ENCODE peak calls at places on chromosomes 1 and 21, in six cellular contexts. I is K562, B is GM12878, C is HepG2, W is GM12891, O is H1. D is an unnamed sample.

GRCh38 chr1:82517586-82517985 is 716.9 kb downstream of the ADGRL2 start:
- DNase-seq in I (no peak), B (no peak), C (no peak), W (no peak), O (no peak), D (no peak)

GRCh38 chr1:109617291-109617801 is 2.1 kb downstream of the GNAT2 start:
- DNase-seq in I (peak; percentile 46), B (no peak), C (peak; percentile 82), W (no peak), O (no peak), D (no peak)

GRCh38 chr21:39326607-39327307 is 13.3 kb upstream of the BRWD1 start:
- DNase-seq in I (no peak), B (no peak), C (no peak), W (no peak), O (no peak), D (no peak)

GRCh38 chr1:185213086-185213485 is 56.1 kb downstream of the SWT1 start:
- DNase-seq in I (no peak), B (no peak), C (no peak), W (no peak), O (no peak), D (no peak)

GRCh38 chr1:36095760-36096405 is 7.2 kb downstream of the ADPRS start:
- DNase-seq in I (no peak), B (no peak), C (no peak), W (no peak), O (no peak), D (no peak)

GRCh38 chr1:54569339-54569738 is 21.3 kb downstream of the ACOT11 start:
- DNase-seq in I (no peak), B (no peak), C (no peak), W (no peak), O (no peak), D (no peak)

GRCh38 chr1:45033356-45033755 is 21.3 kb downstream of the UROD start:
- DNase-seq in I (no peak), B (no peak), C (no peak), W (peak; percentile 56), O (no peak), D (peak; percentile 40)

GRCh38 chr1:161196521-161197451 is 2.1 kb downstream of the ADAMTS4 start:
- DNase-seq in I (no peak), B (no peak), C (no peak), W (no peak), O (no peak), D (no peak)

GRCh38 chr1:42998381-42998780 is 39.7 kb upstream of the SLC2A1 start:
- DNase-seq in I (no peak), B (no peak), C (no peak), W (no peak), O (no peak), D (no peak)

GRCh38 chr1:34166191-34167090 is 1.4 kb upstream of the CSMD2 start:
- DNase-seq in I (no peak), B (no peak), C (no peak), W (no peak), O (peak; percentile 83), D (no peak)

GRCh38 chr1:34367954-34368353 is 191.2 kb downstream of the C1orf94 start:
- DNase-seq in I (no peak), B (no peak), C (no peak), W (no peak), O (peak; percentile 13), D (no peak)

GRCh38 chr1:51285055-51285454 is 45.3 kb downstream of the TTC39A start:
- DNase-seq in I (peak; percentile 27), B (peak; percentile 53), C (no peak), W (no peak), O (no peak), D (no peak)

GRCh38 chr1:16618719-16619118 is 5.4 kb upstream of the NBPF1 start:
- DNase-seq in I (peak; percentile 62), B (no peak), C (no peak), W (no peak), O (peak; percentile 93), D (no peak)
- TF ChIP-seq POLR2A in I (no peak), B (no peak), C (no peak), W (no peak), O (no peak), D (no peak)

GRCh38 chr1:117209094-117209493 is 1.6 kb downstream of the VTCN1 start:
- DNase-seq in I (no peak), B (no peak), C (no peak), W (no peak), O (no peak), D (no peak)

GRCh38 chr1:117208580-117208979 is 2.1 kb downstream of the VTCN1 start:
- DNase-seq in I (no peak), B (no peak), C (no peak), W (no peak), O (no peak), D (no peak)

GRCh38 chr1:117213046-117213445 is 2.3 kb upstream of the VTCN1 start:
- DNase-seq in I (no peak), B (no peak), C (no peak), W (no peak), O (no peak), D (no peak)

GRCh38 chr1:117210386-117210785 is 341 bp downstream of the VTCN1 start:
- DNase-seq in I (no peak), B (no peak), C (no peak), W (no peak), O (no peak), D (no peak)

GRCh38 chr1:117210831-117211261 is at the start of gene VTCN1:
- DNase-seq in I (no peak), B (no peak), C (no peak), W (no peak), O (no peak), D (no peak)
- TF ChIP-seq POLR2AphosphoS5 in I (no peak), B (no peak), C (no peak), W (no peak), O (no peak), D (no peak)

GRCh38 chr21:32771134-32771523 is 426 bp downstream of the PAXBP1 start:
- DNase-seq in I (peak; percentile 83), B (no peak), C (peak; percentile 33), W (peak; percentile 47), O (peak; percentile 61), D (peak; percentile 46)
- TF ChIP-seq TAF1 in I (no peak), B (no peak), C (no peak), W (no peak), O (no peak), D (no peak)

GRCh38 chr1:206717237-206717989 is 32.7 kb downstream of the MAPKAPK2 start:
- DNase-seq in I (no peak), B (peak; percentile 88), C (no peak), W (no peak), O (no peak), D (no peak)
- TF ChIP-seq POLR2A in I (no peak), B (no peak), C (no peak), W (no peak), O (no peak), D (no peak)

GRCh38 chr21:41758550-41758949 is 8.3 kb downstream of the RIPK4 start:
- DNase-seq in I (no peak), B (no peak), C (no peak), W (no peak), O (no peak), D (no peak)
- TF ChIP-seq POLR2AphosphoS5 in I (no peak), B (no peak), C (no peak), W (no peak), O (no peak), D (no peak)

D was measured in GM12892.